ENCODE peak calls at places on chromosomes 11 and 22, in seven cellular contexts. D is IMR-90, H is H9, E is mesenchymal stem cell, N is mesendoderm, J is H1, F is trophoblast cell. L is an unnamed sample.

GRCh38 chr11:91219501-91219900 is 996.7 kb upstream of the CHORDC1 start:
- DNase-seq in D (peak; percentile 20), H (no peak), E (no peak), N (no peak), J (no peak), F (no peak), L (no peak)

GRCh38 chr11:20156876-20157613 is 3.2 kb downstream of the DBX1 start:
- DNase-seq in D (no peak), H (no peak), E (no peak), N (peak; percentile 24), J (no peak), F (no peak), L (peak; percentile 73)

GRCh38 chr11:46537851-46538295 is 56.0 kb downstream of the AMBRA1 start:
- DNase-seq in D (peak; percentile 78), H (peak; percentile 92), E (peak; percentile 83), N (peak; percentile 96), J (peak; percentile 79), F (peak; percentile 71), L (peak; percentile 86)

GRCh38 chr11:9397746-9398680 is 13.6 kb downstream of the IPO7 start:
- DNase-seq in D (no peak), H (no peak), E (no peak), N (no peak), J (no peak), F (no peak), L (no peak)

GRCh38 chr22:19884954-19885751 is 30.5 kb upstream of the GNB1L start:
- DNase-seq in D (no peak), H (no peak), E (no peak), N (no peak), J (no peak), F (no peak), L (no peak)

GRCh38 chr22:36384766-36385400 is 2.9 kb downstream of the MYH9 start:
- DNase-seq in D (no peak), H (no peak), E (peak; percentile 74), N (peak; percentile 73), J (no peak), F (no peak), L (no peak)

GRCh38 chr22:20779014-20779812 is 5.3 kb downstream of the SERPIND1 start:
- DNase-seq in D (no peak), H (no peak), E (no peak), N (no peak), J (no peak), F (no peak), L (no peak)

GRCh38 chr11:10490398-10491232 is 35.6 kb downstream of the AMPD3 start:
- DNase-seq in D (peak; percentile 99), H (peak; percentile 27), E (peak; percentile 99), N (peak; percentile 65), J (no peak), F (peak; percentile 13), L (peak; percentile 37)

GRCh38 chr11:121328213-121328966 is 35.8 kb downstream of the SC5D start:
- DNase-seq in D (no peak), H (no peak), E (no peak), N (no peak), J (no peak), F (no peak), L (no peak)

GRCh38 chr11:125071408-125071807 is 8.3 kb downstream of the SLC37A2 start:
- DNase-seq in D (no peak), H (peak; percentile 27), E (no peak), N (no peak), J (no peak), F (no peak), L (no peak)

GRCh38 chr22:34000879-34001526 is 80.7 kb upstream of the LARGE1 start:
- DNase-seq in D (no peak), H (no peak), E (no peak), N (no peak), J (no peak), F (no peak), L (no peak)
- H3K18ac ChIP-seq in D (no peak overlapping the region), H (no peak overlapping the region), E (no peak overlapping the region), N (no peak overlapping the region), J (no peak overlapping the region), F (no peak overlapping the region), L (no peak overlapping the region)

GRCh38 chr22:24950272-24950902 is 2.1 kb upstream of the KIAA1671 start:
- DNase-seq in D (peak; percentile 8), H (peak; percentile 93), E (no peak), N (peak; percentile 97), J (peak; percentile 72), F (no peak), L (no peak)
- H3K18ac ChIP-seq in D (no peak overlapping the region), H (no peak overlapping the region), E (no peak overlapping the region), N (no peak overlapping the region), J (no peak overlapping the region), F (no peak overlapping the region), L (peak overlapping the region; percentile 58)

GRCh38 chr22:45332001-45332400 is 22.3 kb downstream of the FAM118A start:
- DNase-seq in D (no peak), H (no peak), E (no peak), N (no peak), J (no peak), F (no peak), L (no peak)
- H3K18ac ChIP-seq in D (no peak overlapping the region), H (no peak overlapping the region), E (no peak overlapping the region), N (no peak overlapping the region), J (no peak overlapping the region), F (no peak overlapping the region), L (no peak overlapping the region)

GRCh38 chr22:45995405-45996101 is 18.6 kb upstream of the WNT7B start:
- DNase-seq in D (no peak), H (no peak), E (no peak), N (no peak), J (no peak), F (no peak), L (no peak)

GRCh38 chr22:45993841-45994240 is 16.9 kb upstream of the WNT7B start:
- DNase-seq in D (no peak), H (no peak), E (no peak), N (no peak), J (no peak), F (no peak), L (no peak)

GRCh38 chr22:45996241-45997076 is 19.5 kb upstream of the WNT7B start:
- DNase-seq in D (peak; percentile 42), H (no peak), E (peak; percentile 79), N (no peak), J (no peak), F (peak; percentile 30), L (no peak)

GRCh38 chr22:45993143-45993692 is 16.3 kb upstream of the WNT7B start:
- DNase-seq in D (no peak), H (no peak), E (no peak), N (no peak), J (no peak), F (no peak), L (no peak)

GRCh38 chr22:45994516-45995404 is 17.8 kb upstream of the WNT7B start:
- DNase-seq in D (peak; percentile 44), H (peak; percentile 87), E (peak; percentile 70), N (peak; percentile 64), J (no peak), F (peak; percentile 34), L (peak; percentile 71)
- H3K18ac ChIP-seq in D (no peak overlapping the region), H (no peak overlapping the region), E (peak overlapping the region; percentile 100), N (no peak overlapping the region), J (no peak overlapping the region), F (no peak overlapping the region), L (peak overlapping the region; percentile 69)

GRCh38 chr22:26757496-26757895 is 100.1 kb downstream of the MIAT start:
- DNase-seq in D (no peak), H (no peak), E (no peak), N (no peak), J (no peak), F (no peak), L (no peak)
- H3K18ac ChIP-seq in D (no peak overlapping the region), H (no peak overlapping the region), E (no peak overlapping the region), N (no peak overlapping the region), J (no peak overlapping the region), F (no peak overlapping the region), L (no peak overlapping the region)

GRCh38 chr22:46376908-46377565 is 41.5 kb downstream of the TRMU start:
- DNase-seq in D (no peak), H (no peak), E (no peak), N (no peak), J (no peak), F (no peak), L (no peak)

GRCh38 chr22:46373838-46374662 is 38.5 kb downstream of the TRMU start:
- DNase-seq in D (no peak), H (no peak), E (no peak), N (no peak), J (no peak), F (no peak), L (no peak)

GRCh38 chr22:46376096-46376495 is 40.6 kb downstream of the TRMU start:
- DNase-seq in D (no peak), H (no peak), E (no peak), N (no peak), J (no peak), F (no peak), L (no peak)

GRCh38 chr22:46373166-46373565 is 37.7 kb downstream of the TRMU start:
- DNase-seq in D (no peak), H (no peak), E (no peak), N (no peak), J (no peak), F (no peak), L (no peak)

GRCh38 chr22:46374663-46375474 is 39.4 kb downstream of the TRMU start:
- DNase-seq in D (no peak), H (no peak), E (no peak), N (no peak), J (no peak), F (no peak), L (no peak)
- H3K18ac ChIP-seq in D (no peak overlapping the region), H (no peak overlapping the region), E (no peak overlapping the region), N (no peak overlapping the region), J (no peak overlapping the region), F (no peak overlapping the region), L (peak overlapping the region; percentile 78)

GRCh38 chr11:22690245-22690644 is 23.8 kb downstream of the GAS2 start:
- DNase-seq in D (no peak), H (no peak), E (no peak), N (no peak), J (no peak), F (no peak), L (no peak)
- H3K18ac ChIP-seq in D (no peak overlapping the region), H (no peak overlapping the region), E (no peak overlapping the region), N (no peak overlapping the region), J (no peak overlapping the region), F (no peak overlapping the region), L (no peak overlapping the region)